ENCODE peak calls at places on chromosomes 12 and 14, in six cellular contexts. M, P, U, Q, Y and B are unnamed samples.

GRCh38 chr14:91898256-91898843 is 31.0 kb upstream of the TC2N start:
- DNase-seq in U (no peak), P (no peak), Y (no peak), M (no peak), Q (no peak), B (no peak)

GRCh38 chr12:25558566-25558965 is 5.5 kb upstream of the LMNTD1 start:
- DNase-seq in U (no peak), P (no peak), M (no peak), Y (no peak), Q (no peak), B (no peak)

GRCh38 chr12:41507286-41507685 is 319.2 kb downstream of the PDZRN4 start:
- DNase-seq in U (no peak), Q (no peak), Y (no peak), M (no peak), P (no peak), B (no peak)

GRCh38 chr12:93972411-93973208 is 175.8 kb upstream of the PLXNC1 start:
- DNase-seq in P (no peak), Y (no peak), Q (no peak), M (peak; percentile 42), U (no peak), B (no peak)

GRCh38 chr12:2575245-2575644 is 219.5 kb upstream of the FKBP4 start:
- DNase-seq in U (no peak), M (no peak), P (no peak), Y (no peak), Q (no peak), B (no peak)

GRCh38 chr14:99721792-99722516 is 37.9 kb downstream of the CYP46A1 start:
- DNase-seq in U (no peak), M (no peak), Q (no peak), Y (no peak), P (no peak), B (no peak)

GRCh38 chr12:105072888-105073488 is 11.3 kb downstream of the ALDH1L2 start:
- DNase-seq in Q (no peak), U (no peak), M (no peak), Y (no peak), P (no peak), B (no peak)

GRCh38 chr12:122870867-122871664 is 24.9 kb downstream of the VPS37B start:
- DNase-seq in Q (no peak), Y (no peak), U (no peak), M (no peak), P (no peak), B (no peak)

GRCh38 chr14:62289471-62289870 is 527.3 kb downstream of the SNAPC1 start:
- DNase-seq in M (no peak), Y (no peak), Q (no peak), P (no peak), U (no peak), B (no peak)

GRCh38 chr12:132324841-132325732 is 4.3 kb downstream of the GALNT9 start:
- DNase-seq in Y (no peak), U (no peak), P (no peak), Q (no peak), M (no peak), B (no peak)

GRCh38 chr14:96688629-96689028 is 108.6 kb upstream of the VRK1 start:
- DNase-seq in Y (no peak), M (peak; percentile 41), Q (no peak), U (no peak), P (no peak), B (no peak)

GRCh38 chr12:121791671-121792496 is 1.6 kb downstream of the RHOF start:
- DNase-seq in U (no peak), Q (no peak), M (no peak), P (no peak), Y (no peak), B (no peak)

GRCh38 chr12:108090107-108090899 is 38.8 kb upstream of the WSCD2 start:
- DNase-seq in Q (no peak), P (no peak), M (no peak), U (peak; percentile 11), Y (no peak), B (no peak)

GRCh38 chr12:71558445-71558844 is 105.2 kb downstream of the ZFC3H1 start:
- DNase-seq in U (no peak), M (no peak), Y (no peak), Q (no peak), P (no peak), B (no peak)

GRCh38 chr12:31037028-31037427 is 36.6 kb upstream of the DDX11 start:
- DNase-seq in P (no peak), M (no peak), Q (no peak), U (no peak), Y (no peak), B (no peak)

GRCh38 chr14:34258318-34258717 is 203.7 kb downstream of the SPTSSA start:
- DNase-seq in Y (no peak), M (no peak), U (no peak), P (no peak), Q (no peak), B (no peak)

GRCh38 chr12:48882325-48882687 is 16.6 kb upstream of the RND1 start:
- DNase-seq in M (peak; percentile 74), Y (no peak), P (no peak), Q (no peak), U (no peak), B (no peak)

GRCh38 chr12:3315201-3315661 is 175.8 kb upstream of the PRMT8 start:
- DNase-seq in M (no peak), U (peak; percentile 95), Y (no peak), P (peak; percentile 90), Q (no peak), B (peak; percentile 99)

GRCh38 chr12:121724930-121725329 is 12.4 kb downstream of the TMEM120B start:
- DNase-seq in Y (no peak), P (no peak), M (no peak), U (no peak), Q (no peak), B (no peak)

GRCh38 chr14:50808053-50808452 is 22.9 kb downstream of the NIN start:
- DNase-seq in Y (no peak), U (no peak), Q (no peak), M (no peak), P (no peak), B (no peak)

GRCh38 chr12:107917912-107918800 is 143.7 kb downstream of the ASCL4 start:
- DNase-seq in P (peak; percentile 19), U (peak; percentile 58), M (peak; percentile 77), Y (peak; percentile 49), Q (no peak), B (peak; percentile 41)

GRCh38 chr12:1662761-1663439 is 28.0 kb upstream of the ADIPOR2 start:
- DNase-seq in Q (no peak), U (no peak), Y (peak; percentile 37), P (no peak), M (peak; percentile 98), B (peak; percentile 81)

GRCh38 chr12:104877107-104877705 is 80.9 kb downstream of the SLC41A2 start:
- DNase-seq in P (no peak), Q (no peak), U (peak; percentile 20), Y (peak; percentile 11), M (peak; percentile 8), B (no peak)

GRCh38 chr14:90061849-90062794 is at the start of gene KCNK13:
- DNase-seq in U (peak; percentile 80), Y (peak; percentile 25), P (no peak), M (peak; percentile 57), Q (peak; percentile 31), B (peak; percentile 93)

GRCh38 chr12:11718768-11719253 is 69.3 kb downstream of the ETV6 start:
- DNase-seq in P (no peak), M (peak; percentile 84), U (no peak), Q (no peak), Y (peak; percentile 28), B (peak; percentile 24)

GRCh38 chr12:105226219-105226618 is 9.8 kb downstream of the APPL2 start:
- DNase-seq in Y (no peak), P (no peak), M (peak; percentile 28), Q (no peak), U (no peak), B (no peak)

GRCh38 chr12:132771126-132771838 is 9.7 kb upstream of the ANKLE2 start:
- DNase-seq in U (no peak), M (no peak), Y (no peak), P (no peak), Q (no peak), B (no peak)

GRCh38 chr14:47227051-47227600 is 448.3 kb downstream of the MDGA2 start:
- DNase-seq in Q (no peak), U (no peak), P (no peak), M (peak; percentile 28), Y (no peak), B (no peak)

GRCh38 chr14:89481167-89481566 is 64.1 kb upstream of the FOXN3 start:
- DNase-seq in M (no peak), Q (no peak), P (no peak), U (no peak), Y (no peak), B (no peak)